ENCODE peak calls at places on chromosomes 12 and 14, in nine cellular contexts. One of them, this sample, is unnamed.

GRCh38 chr12:89960607-89961394 is 252.2 kb upstream of the ATP2B1 start:
- DNase-seq in pancreas: no peak
- DNase-seq in body of pancreas: no peak
- DNase-seq in tibial nerve: no peak
- DNase-seq in ovary: no peak
- DNase-seq in esophagus muscularis mucosa: no peak
- DNase-seq in HCT116: no peak
- DNase-seq in thoracic aorta: no peak
- DNase-seq in neural progenitor cell: no peak
- DNase-seq in this sample: no peak

GRCh38 chr12:52975820-52976573 is 27.1 kb downstream of the KRT18 start:
- DNase-seq in HCT116: peak; percentile 73
- DNase-seq in tibial nerve: no peak
- DNase-seq in body of pancreas: no peak
- DNase-seq in neural progenitor cell: peak; percentile 50
- DNase-seq in pancreas: no peak
- DNase-seq in ovary: no peak
- DNase-seq in esophagus muscularis mucosa: no peak
- DNase-seq in thoracic aorta: no peak
- DNase-seq in this sample: no peak

GRCh38 chr12:54337854-54338650 is 13.1 kb downstream of the COPZ1 start:
- DNase-seq in body of pancreas: no peak
- DNase-seq in thoracic aorta: no peak
- DNase-seq in HCT116: no peak
- DNase-seq in tibial nerve: no peak
- DNase-seq in esophagus muscularis mucosa: no peak
- DNase-seq in neural progenitor cell: no peak
- DNase-seq in ovary: no peak
- DNase-seq in pancreas: no peak
- DNase-seq in this sample: no peak

GRCh38 chr12:53107122-53107521 is 3.8 kb downstream of the SOAT2 start:
- DNase-seq in tibial nerve: no peak
- DNase-seq in ovary: no peak
- DNase-seq in HCT116: no peak
- DNase-seq in esophagus muscularis mucosa: no peak
- DNase-seq in thoracic aorta: no peak
- DNase-seq in neural progenitor cell: no peak
- DNase-seq in pancreas: no peak
- DNase-seq in body of pancreas: no peak
- DNase-seq in this sample: no peak

GRCh38 chr12:23204933-23205778 is 580.2 kb downstream of the ETNK1 start:
- DNase-seq in body of pancreas: peak; percentile 12
- DNase-seq in esophagus muscularis mucosa: no peak
- DNase-seq in tibial nerve: peak; percentile 9
- DNase-seq in thoracic aorta: no peak
- DNase-seq in pancreas: no peak
- DNase-seq in neural progenitor cell: peak; percentile 45
- DNase-seq in HCT116: peak; percentile 6
- DNase-seq in ovary: no peak
- DNase-seq in this sample: peak; percentile 24

GRCh38 chr14:59346329-59346728 is 118.9 kb downstream of the GPR135 start:
- DNase-seq in thoracic aorta: no peak
- DNase-seq in body of pancreas: no peak
- DNase-seq in HCT116: no peak
- DNase-seq in neural progenitor cell: no peak
- DNase-seq in tibial nerve: no peak
- DNase-seq in esophagus muscularis mucosa: no peak
- DNase-seq in pancreas: no peak
- DNase-seq in ovary: no peak
- DNase-seq in this sample: peak; percentile 38

GRCh38 chr12:98646165-98646764 is 1.2 kb downstream of the APAF1 start:
- DNase-seq in HCT116: peak; percentile 15
- DNase-seq in body of pancreas: no peak
- DNase-seq in thoracic aorta: no peak
- DNase-seq in ovary: no peak
- DNase-seq in esophagus muscularis mucosa: no peak
- DNase-seq in neural progenitor cell: peak; percentile 8
- DNase-seq in tibial nerve: no peak
- DNase-seq in pancreas: no peak
- DNase-seq in this sample: peak; percentile 43

GRCh38 chr12:100753837-100754236 is 40.7 kb upstream of the ANO4 start:
- DNase-seq in tibial nerve: no peak
- DNase-seq in esophagus muscularis mucosa: no peak
- DNase-seq in ovary: no peak
- DNase-seq in body of pancreas: no peak
- DNase-seq in pancreas: no peak
- DNase-seq in thoracic aorta: no peak
- DNase-seq in HCT116: no peak
- DNase-seq in neural progenitor cell: no peak
- DNase-seq in this sample: peak; percentile 3

GRCh38 chr14:50666772-50667490 is 1.2 kb downstream of the SAV1 start:
- DNase-seq in HCT116: no peak
- DNase-seq in tibial nerve: peak; percentile 53
- DNase-seq in pancreas: no peak
- DNase-seq in thoracic aorta: no peak
- DNase-seq in esophagus muscularis mucosa: no peak
- DNase-seq in neural progenitor cell: peak; percentile 71
- DNase-seq in body of pancreas: peak; percentile 56
- DNase-seq in ovary: peak; percentile 52
- DNase-seq in this sample: peak; percentile 72

GRCh38 chr14:95319312-95320075 is at the start of gene CLMN:
- DNase-seq in ovary: peak; percentile 62
- DNase-seq in HCT116: peak; percentile 16
- DNase-seq in thoracic aorta: no peak
- DNase-seq in tibial nerve: no peak
- DNase-seq in pancreas: peak; percentile 81
- DNase-seq in body of pancreas: peak; percentile 68
- DNase-seq in neural progenitor cell: peak; percentile 85
- DNase-seq in esophagus muscularis mucosa: no peak
- DNase-seq in this sample: peak; percentile 14

GRCh38 chr12:125773033-125773432 is 707.8 kb downstream of the AACS start:
- DNase-seq in tibial nerve: peak; percentile 13
- DNase-seq in neural progenitor cell: peak; percentile 48
- DNase-seq in esophagus muscularis mucosa: no peak
- DNase-seq in ovary: no peak
- DNase-seq in body of pancreas: no peak
- DNase-seq in thoracic aorta: no peak
- DNase-seq in pancreas: no peak
- DNase-seq in HCT116: peak; percentile 6
- DNase-seq in this sample: no peak

GRCh38 chr14:87834594-87834993 is 158.4 kb downstream of the GALC start:
- DNase-seq in neural progenitor cell: no peak
- DNase-seq in HCT116: no peak
- DNase-seq in thoracic aorta: no peak
- DNase-seq in pancreas: no peak
- DNase-seq in esophagus muscularis mucosa: no peak
- DNase-seq in tibial nerve: no peak
- DNase-seq in body of pancreas: no peak
- DNase-seq in ovary: no peak
- DNase-seq in this sample: no peak

GRCh38 chr12:4041191-4041885 is 168.1 kb upstream of the PARP11 start:
- DNase-seq in neural progenitor cell: no peak
- DNase-seq in body of pancreas: no peak
- DNase-seq in esophagus muscularis mucosa: no peak
- DNase-seq in thoracic aorta: no peak
- DNase-seq in ovary: no peak
- DNase-seq in HCT116: no peak
- DNase-seq in tibial nerve: no peak
- DNase-seq in pancreas: no peak
- DNase-seq in this sample: no peak

GRCh38 chr14:80926706-80927384 is 14.7 kb downstream of the CEP128 start:
- DNase-seq in pancreas: no peak
- DNase-seq in thoracic aorta: no peak
- DNase-seq in neural progenitor cell: no peak
- DNase-seq in body of pancreas: no peak
- DNase-seq in esophagus muscularis mucosa: no peak
- DNase-seq in tibial nerve: no peak
- DNase-seq in ovary: no peak
- DNase-seq in HCT116: no peak
- DNase-seq in this sample: peak; percentile 57

GRCh38 chr14:80930095-80930494 is 11.4 kb downstream of the CEP128 start:
- DNase-seq in tibial nerve: no peak
- DNase-seq in neural progenitor cell: no peak
- DNase-seq in esophagus muscularis mucosa: no peak
- DNase-seq in pancreas: no peak
- DNase-seq in thoracic aorta: no peak
- DNase-seq in ovary: no peak
- DNase-seq in body of pancreas: no peak
- DNase-seq in HCT116: no peak
- DNase-seq in this sample: no peak

GRCh38 chr14:80924365-80925103 is 17.0 kb downstream of the CEP128 start:
- DNase-seq in pancreas: no peak
- DNase-seq in thoracic aorta: no peak
- DNase-seq in HCT116: no peak
- DNase-seq in ovary: no peak
- DNase-seq in tibial nerve: no peak
- DNase-seq in neural progenitor cell: no peak
- DNase-seq in body of pancreas: no peak
- DNase-seq in esophagus muscularis mucosa: no peak
- DNase-seq in this sample: no peak

GRCh38 chr14:80930836-80931389 is 10.6 kb downstream of the CEP128 start:
- DNase-seq in pancreas: no peak
- DNase-seq in thoracic aorta: no peak
- DNase-seq in neural progenitor cell: no peak
- DNase-seq in ovary: no peak
- DNase-seq in HCT116: no peak
- DNase-seq in body of pancreas: no peak
- DNase-seq in esophagus muscularis mucosa: no peak
- DNase-seq in tibial nerve: no peak
- DNase-seq in this sample: peak; percentile 93

DNA sequence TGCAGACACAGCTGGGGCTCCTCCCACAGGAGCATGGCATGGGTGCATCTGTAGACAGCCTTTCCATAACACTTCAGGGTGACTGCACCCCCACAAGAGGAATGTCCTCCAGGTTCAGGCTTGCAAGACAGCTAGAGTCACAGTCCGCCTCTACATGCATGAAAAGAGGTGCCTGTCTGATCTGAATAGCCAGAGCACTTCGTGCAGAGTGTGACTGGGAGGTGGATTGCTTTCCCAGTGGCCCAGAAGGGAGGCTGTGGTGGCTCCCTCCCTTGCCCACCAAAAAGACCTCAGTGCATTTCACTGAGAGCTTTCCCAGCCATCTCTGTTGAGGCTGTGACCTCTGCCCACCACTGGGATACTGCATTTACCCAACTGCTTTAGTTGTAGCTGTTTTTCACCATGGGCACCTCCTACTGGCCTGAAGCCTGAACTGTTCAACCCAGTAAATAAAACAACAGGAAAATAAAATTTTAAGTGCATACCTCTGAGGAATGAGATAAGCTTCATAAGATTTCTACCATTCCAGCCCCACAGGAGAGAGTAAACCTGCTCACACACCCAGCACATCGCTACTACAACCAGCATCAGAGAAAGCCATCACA is 14.1 kb downstream of the CEP128 start:
- DNase-seq in body of pancreas: no peak
- DNase-seq in thoracic aorta: no peak
- DNase-seq in esophagus muscularis mucosa: no peak
- DNase-seq in tibial nerve: no peak
- DNase-seq in HCT116: no peak
- DNase-seq in ovary: no peak
- DNase-seq in pancreas: no peak
- DNase-seq in neural progenitor cell: no peak
- DNase-seq in this sample: no peak
- TF ChIP-seq CTCF in body of pancreas: no peak
- TF ChIP-seq CTCF in thoracic aorta: no peak
- TF ChIP-seq CTCF in esophagus muscularis mucosa: no peak
- TF ChIP-seq CTCF in tibial nerve: no peak
- TF ChIP-seq CTCF in HCT116: peak; percentile 27
- TF ChIP-seq CTCF in ovary: no peak
- TF ChIP-seq CTCF in pancreas: no peak
- TF ChIP-seq CTCF in neural progenitor cell: peak; percentile 35
- TF ChIP-seq CTCF in this sample: no peak

DNA sequence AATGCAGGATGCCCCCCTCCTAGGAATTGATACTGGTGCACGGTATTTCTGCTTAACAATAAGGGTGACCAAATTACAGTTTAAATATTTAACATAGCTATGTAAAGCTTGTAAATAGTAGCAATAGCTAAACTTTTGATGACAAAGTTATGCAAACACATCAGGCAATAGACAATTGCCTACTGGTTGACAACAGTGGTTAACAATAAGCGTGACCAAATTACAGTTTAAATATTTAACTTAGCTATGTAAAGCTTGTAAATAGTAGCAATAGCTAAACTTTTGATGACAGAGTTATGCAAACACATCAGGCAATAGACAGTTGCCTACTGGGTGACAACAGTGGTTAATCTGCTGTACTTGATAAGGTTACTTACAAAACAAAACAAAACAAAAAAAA is 886.5 kb upstream of the FLRT2 start:
- DNase-seq in tibial nerve: no peak
- DNase-seq in pancreas: no peak
- DNase-seq in esophagus muscularis mucosa: no peak
- DNase-seq in thoracic aorta: no peak
- DNase-seq in ovary: no peak
- DNase-seq in neural progenitor cell: no peak
- DNase-seq in body of pancreas: no peak
- DNase-seq in HCT116: no peak
- DNase-seq in this sample: no peak
- H3K9me3 ChIP-seq in tibial nerve: no peaks in the 10 kb centered on the region
- H3K9me3 ChIP-seq in pancreas: no peaks in the 10 kb centered on the region
- H3K9me3 ChIP-seq in esophagus muscularis mucosa: no peaks in the 10 kb centered on the region
- H3K9me3 ChIP-seq in thoracic aorta: no peaks in the 10 kb centered on the region
- H3K9me3 ChIP-seq in ovary: no peaks in the 10 kb centered on the region
- H3K9me3 ChIP-seq in neural progenitor cell: no peaks in the 10 kb centered on the region
- H3K9me3 ChIP-seq in body of pancreas: no peaks in the 10 kb centered on the region
- H3K9me3 ChIP-seq in HCT116: peaks cover 20% of the 10 kb centered on the region
- H3K9me3 ChIP-seq in this sample: no peaks in the 10 kb centered on the region

GRCh38 chr14:75254381-75254821 is 24.2 kb upstream of the FOS start:
- DNase-seq in HCT116: no peak
- DNase-seq in thoracic aorta: no peak
- DNase-seq in neural progenitor cell: no peak
- DNase-seq in ovary: no peak
- DNase-seq in pancreas: peak; percentile 66
- DNase-seq in tibial nerve: no peak
- DNase-seq in esophagus muscularis mucosa: no peak
- DNase-seq in body of pancreas: peak; percentile 84
- DNase-seq in this sample: no peak
- H3K27ac ChIP-seq in HCT116: no peak overlapping the region
- H3K27ac ChIP-seq in thoracic aorta: no peak overlapping the region
- H3K27ac ChIP-seq in neural progenitor cell: no peak overlapping the region
- H3K27ac ChIP-seq in ovary: no peak overlapping the region
- H3K27ac ChIP-seq in pancreas: peak overlapping the region; percentile 58
- H3K27ac ChIP-seq in tibial nerve: no peak overlapping the region
- H3K27ac ChIP-seq in esophagus muscularis mucosa: no peak overlapping the region
- H3K27ac ChIP-seq in body of pancreas: peak overlapping the region; percentile 74
- H3K27ac ChIP-seq in this sample: no peak overlapping the region

DNA sequence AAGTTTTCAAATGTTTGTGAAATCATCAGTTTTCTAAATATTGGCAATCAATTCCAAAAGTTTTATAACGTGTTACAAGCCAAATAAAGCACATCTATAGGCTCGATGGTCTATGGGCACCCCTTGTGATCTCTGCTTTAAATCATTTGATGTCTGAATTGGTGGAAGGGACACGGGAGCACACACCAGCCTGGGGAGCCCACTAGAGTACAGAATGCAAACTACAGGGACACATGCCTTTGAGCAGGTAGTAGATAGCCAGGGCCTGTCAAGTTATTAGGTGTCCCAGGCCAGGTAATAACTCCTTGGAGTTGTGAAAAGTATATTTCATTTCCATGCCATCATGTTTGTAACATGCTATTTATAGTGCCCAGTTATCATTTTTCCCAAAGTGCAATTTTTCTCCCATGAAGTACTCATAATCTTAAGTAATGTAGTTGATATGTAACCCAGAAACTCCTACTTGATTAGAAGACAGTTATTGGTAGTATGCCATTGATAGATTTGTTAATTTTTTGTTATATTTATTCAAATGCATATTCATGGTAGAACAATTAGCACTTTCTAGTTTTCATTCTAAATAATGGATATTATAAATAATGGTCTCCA is 97.0 kb upstream of the FGD4 start:
- DNase-seq in thoracic aorta: no peak
- DNase-seq in ovary: no peak
- DNase-seq in esophagus muscularis mucosa: no peak
- DNase-seq in HCT116: peak; percentile 45
- DNase-seq in body of pancreas: peak; percentile 20
- DNase-seq in tibial nerve: no peak
- DNase-seq in pancreas: no peak
- DNase-seq in neural progenitor cell: peak; percentile 46
- DNase-seq in this sample: no peak
- TF ChIP-seq CTCF in thoracic aorta: no peak
- TF ChIP-seq CTCF in ovary: no peak
- TF ChIP-seq CTCF in esophagus muscularis mucosa: peak; percentile 33
- TF ChIP-seq CTCF in HCT116: peak; percentile 77
- TF ChIP-seq CTCF in body of pancreas: peak; percentile 25
- TF ChIP-seq CTCF in tibial nerve: no peak
- TF ChIP-seq CTCF in pancreas: peak; percentile 19
- TF ChIP-seq CTCF in neural progenitor cell: peak; percentile 58
- TF ChIP-seq CTCF in this sample: peak; percentile 29